ENCODE peak calls at places on chromosomes 1 and 21, in four cellular contexts. J is nephron progenitor cell, A is type B pancreatic cell, Y is cardiac fibroblast. K is an unnamed sample.

GRCh38 chr1:27752372-27752771 is 20.6 kb upstream of the STX12 start:
- DNase-seq in Y (peak), J (no peak), A (no peak), K (no peak)

GRCh38 chr1:19157653-19158052 is 52.4 kb downstream of the UBR4 start:
- DNase-seq in Y (no peak), A (no peak), J (no peak), K (no peak)

GRCh38 chr1:117859901-117860300 is 69.5 kb downstream of the GDAP2 start:
- DNase-seq in A (no peak), J (no peak), Y (no peak), K (no peak)

GRCh38 chr1:171173069-171173468 is 12.0 kb upstream of the FMO2 start:
- DNase-seq in Y (no peak), A (no peak), J (no peak), K (no peak)

GRCh38 chr1:227059076-227059475 is 119.0 kb downstream of the COQ8A start:
- DNase-seq in Y (no peak), A (no peak), J (no peak), K (no peak)

GRCh38 chr1:215710340-215710971 is 143.4 kb downstream of the KCTD3 start:
- DNase-seq in J (peak), Y (peak), A (no peak), K (peak)

GRCh38 chr21:45724994-45725843 is 81.7 kb downstream of the PCBP3 start:
- DNase-seq in Y (no peak), J (no peak), A (no peak), K (no peak)

GRCh38 chr21:42535602-42536171 is 22.0 kb downstream of the SLC37A1 start:
- DNase-seq in A (no peak), Y (no peak), J (no peak), K (no peak)

GRCh38 chr1:247409869-247410544 is 6.0 kb upstream of the NLRP3 start:
- DNase-seq in J (no peak), Y (no peak), A (no peak), K (no peak)

GRCh38 chr1:238252033-238252802 is 361.5 kb upstream of the ZP4 start:
- DNase-seq in Y (peak), J (peak), A (no peak), K (peak)
- TF ChIP-seq CTCF in Y (peak), J (peak), A (peak), K (peak)

GRCh38 chr1:164949758-164950452 is 390.9 kb downstream of the PBX1 start:
- DNase-seq in A (no peak), J (no peak), Y (no peak), K (no peak)
- TF ChIP-seq CTCF in A (peak), J (no peak), Y (no peak), K (no peak)

GRCh38 chr1:11569954-11570353 is 84.3 kb downstream of the FBXO2 start:
- DNase-seq in A (no peak), Y (no peak), J (no peak), K (no peak)

GRCh38 chr1:11570821-11571220 is 83.4 kb downstream of the FBXO2 start:
- DNase-seq in Y (no peak), A (no peak), J (no peak), K (no peak)

GRCh38 chr1:11569551-11569950 is 84.7 kb downstream of the FBXO2 start:
- DNase-seq in Y (no peak), A (no peak), J (no peak), K (no peak)

GRCh38 chr1:11573293-11573692 is 80.9 kb downstream of the FBXO2 start:
- DNase-seq in Y (no peak), A (no peak), J (no peak), K (no peak)

DNA sequence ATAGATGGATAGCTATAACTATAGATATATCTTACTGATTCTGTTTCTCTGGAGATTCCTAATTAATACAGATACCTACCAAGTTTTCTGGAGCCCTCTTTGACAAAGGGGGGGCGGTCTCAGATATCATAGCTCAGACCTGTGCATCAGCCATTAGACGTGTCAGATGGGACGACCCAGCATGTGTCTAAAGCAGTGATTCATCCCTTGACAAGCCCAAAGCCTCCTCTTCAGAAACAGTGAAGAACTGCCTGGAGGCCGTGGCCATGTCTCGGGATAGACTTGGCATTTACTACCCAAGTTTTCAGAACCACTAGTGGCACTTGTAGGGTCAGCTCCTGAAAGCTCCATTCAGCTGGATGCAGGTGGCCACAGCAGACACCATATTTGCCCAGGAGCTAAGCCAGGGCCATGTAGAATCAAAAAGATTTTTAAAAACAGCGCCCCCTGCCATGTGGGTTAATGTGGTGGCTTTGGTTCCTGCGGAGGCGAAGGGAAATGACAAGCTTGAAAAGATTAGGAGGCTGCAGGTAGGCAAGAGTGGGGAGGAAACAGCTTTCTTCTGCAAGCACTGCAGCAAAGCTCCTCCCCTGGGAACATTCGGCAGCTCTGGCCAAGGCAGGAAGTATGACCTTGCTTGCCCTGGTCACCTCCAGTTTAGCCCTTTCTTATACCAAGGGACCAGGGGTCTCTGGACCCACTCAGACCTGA is 82.2 kb downstream of the FBXO2 start:
- DNase-seq in J (peak), Y (no peak), A (no peak), K (peak)
- TF ChIP-seq CTCF in J (no peak), Y (peak), A (peak), K (peak)

GRCh38 chr1:50615036-50615750 is 191.9 kb upstream of the DMRTA2 start:
- DNase-seq in Y (no peak), A (no peak), J (no peak), K (no peak)

GRCh38 chr1:50622259-50622658 is 199.0 kb upstream of the DMRTA2 start:
- DNase-seq in J (no peak), A (no peak), Y (no peak), K (no peak)

GRCh38 chr1:50620680-50621329 is 197.6 kb upstream of the DMRTA2 start:
- DNase-seq in Y (peak), A (no peak), J (no peak), K (no peak)
- TF ChIP-seq CTCF in Y (peak), A (peak), J (no peak), K (no peak)

GRCh38 chr1:35769188-35769758 is 505 bp downstream of the CLSPN start:
- DNase-seq in A (peak), J (peak), Y (peak), K (peak)
- TF ChIP-seq CTCF in A (peak), J (no peak), Y (peak), K (no peak)

GRCh38 chr1:167051907-167052306 is 38.3 kb downstream of the GPA33 start:
- DNase-seq in Y (no peak), J (no peak), A (no peak), K (no peak)

GRCh38 chr1:167054531-167054930 is 35.6 kb downstream of the GPA33 start:
- DNase-seq in A (no peak), Y (no peak), J (no peak), K (no peak)

GRCh38 chr1:167056529-167057296 is 33.5 kb downstream of the GPA33 start:
- DNase-seq in A (no peak), J (no peak), Y (no peak), K (no peak)

GRCh38 chr1:167054946-167055630 is 35.1 kb downstream of the GPA33 start:
- DNase-seq in A (no peak), J (no peak), Y (no peak), K (no peak)

DNA sequence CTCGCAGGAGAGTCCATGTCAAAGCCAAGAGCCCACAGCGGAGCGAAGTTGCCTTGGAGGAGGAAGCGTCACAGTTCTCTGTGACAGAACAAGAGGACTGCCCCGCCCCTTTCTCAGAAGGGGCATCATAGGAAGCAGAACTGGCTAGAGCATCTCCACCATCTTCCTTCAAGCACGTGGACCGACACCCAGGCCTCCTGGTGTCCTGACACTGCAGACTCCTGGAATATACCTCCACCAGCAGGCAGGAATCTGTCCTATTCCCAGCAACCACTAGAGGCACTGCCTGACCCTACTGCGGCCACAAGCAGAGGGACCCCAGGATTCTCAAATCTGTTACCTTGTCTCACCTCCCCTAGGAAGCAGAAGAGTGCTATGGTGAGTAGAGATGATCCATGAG is 37.8 kb downstream of the GPA33 start:
- DNase-seq in J (peak), A (no peak), Y (no peak), K (peak)
- TF ChIP-seq CTCF in J (peak), A (peak), Y (peak), K (peak)

DNA sequence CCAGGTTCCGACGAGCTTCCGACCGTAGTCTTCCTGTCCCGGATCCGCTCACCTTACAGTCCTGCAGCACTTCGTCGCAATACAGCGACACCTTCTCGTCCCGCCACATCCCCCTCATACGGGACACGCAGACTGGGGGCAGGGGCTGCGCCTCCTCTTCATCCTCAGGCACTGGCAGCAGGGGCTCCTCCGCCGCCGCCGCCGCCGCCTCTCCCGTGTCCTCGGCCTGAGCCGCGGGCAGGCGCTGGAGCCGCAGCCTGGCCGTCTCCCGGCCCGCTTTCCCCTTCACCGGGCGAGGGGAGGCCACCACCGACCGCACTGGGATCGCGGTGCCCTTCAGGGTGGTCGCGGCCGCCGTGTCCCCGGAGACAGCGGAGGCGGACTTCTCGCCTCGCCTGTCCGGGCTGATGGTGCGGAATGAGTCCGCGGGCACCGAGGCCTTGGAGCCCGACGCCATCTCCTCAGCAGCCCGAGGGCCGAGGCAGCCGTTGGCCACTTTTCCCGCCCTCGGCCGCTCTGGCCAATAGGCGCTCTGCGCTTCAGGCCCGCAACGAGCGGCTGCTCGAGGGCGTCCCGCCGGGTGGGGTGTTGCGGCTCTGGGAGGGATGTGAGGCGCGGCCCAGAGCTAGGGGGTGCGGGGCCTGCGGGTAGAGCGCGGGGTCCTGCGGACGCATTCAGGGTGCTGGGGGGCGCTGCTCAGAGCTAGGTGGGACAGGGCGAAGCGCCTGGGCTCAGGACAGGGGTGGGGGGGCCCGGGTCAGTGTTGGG is at the start of gene SHCBP1L:
- DNase-seq in J (no peak), Y (no peak), A (no peak), K (no peak)
- TF ChIP-seq CTCF in J (no peak), Y (no peak), A (no peak), K (no peak)

K was measured in endothelial cell.